ENCODE peak calls at places on chromosome 9, in eight cellular contexts. J is lower leg skin, H is stomach, A is transverse colon, S is spleen, E is GM12878, P is adrenal gland, L is NB4. O is an unnamed sample.

GRCh38 chr9:113636165-113636564 is 172.6 kb downstream of the RGS3 start:
- DNase-seq in J (peak; percentile 76), H (no peak), A (no peak), S (peak; percentile 52), E (no peak), P (no peak), L (peak; percentile 60), O (no peak)

GRCh38 chr9:38068616-38068865 is 486 bp downstream of the SHB start:
- DNase-seq in J (no peak), H (peak; percentile 46), A (peak; percentile 35), S (no peak), E (no peak), P (peak; percentile 41), L (peak; percentile 58), O (peak; percentile 61)

GRCh38 chr9:38339087-38339486 is 53.4 kb upstream of the ALDH1B1 start:
- DNase-seq in J (no peak), H (no peak), A (no peak), S (no peak), E (peak; percentile 31), P (peak; percentile 83), L (peak; percentile 29), O (no peak)

GRCh38 chr9:135078361-135078821 is 9.1 kb upstream of the OLFM1 start:
- DNase-seq in J (peak; percentile 62), H (peak; percentile 8), A (peak; percentile 1), S (no peak), E (no peak), P (no peak), L (no peak), O (no peak)

GRCh38 chr9:109192732-109193361 is 25.8 kb upstream of the FRRS1L start:
- DNase-seq in J (peak; percentile 52), H (peak; percentile 68), A (peak; percentile 48), S (no peak), E (no peak), P (peak; percentile 66), L (peak; percentile 52), O (no peak)

GRCh38 chr9:70003786-70004185 is 39.9 kb upstream of the MAMDC2 start:
- DNase-seq in J (no peak), H (no peak), A (no peak), S (no peak), E (no peak), P (no peak), L (no peak), O (no peak)

GRCh38 chr9:68974431-68974830 is 39.5 kb downstream of the PRKACG start:
- DNase-seq in J (no peak), H (no peak), A (no peak), S (no peak), E (peak; percentile 84), P (no peak), L (no peak), O (no peak)

GRCh38 chr9:119272500-119273211 is 96.6 kb downstream of the BRINP1 start:
- DNase-seq in J (no peak), H (no peak), A (no peak), S (no peak), E (no peak), P (no peak), L (no peak), O (no peak)

GRCh38 chr9:127794001-127794791 is 8.4 kb downstream of the CDK9 start:
- DNase-seq in J (no peak), H (peak; percentile 66), A (no peak), S (no peak), E (no peak), P (peak; percentile 52), L (no peak), O (no peak)
- TF ChIP-seq POLR2A in J (no peak), H (no peak), A (no peak), S (no peak), E (peak; percentile 67), P (no peak), L (peak; percentile 7), O (no peak)

DNA sequence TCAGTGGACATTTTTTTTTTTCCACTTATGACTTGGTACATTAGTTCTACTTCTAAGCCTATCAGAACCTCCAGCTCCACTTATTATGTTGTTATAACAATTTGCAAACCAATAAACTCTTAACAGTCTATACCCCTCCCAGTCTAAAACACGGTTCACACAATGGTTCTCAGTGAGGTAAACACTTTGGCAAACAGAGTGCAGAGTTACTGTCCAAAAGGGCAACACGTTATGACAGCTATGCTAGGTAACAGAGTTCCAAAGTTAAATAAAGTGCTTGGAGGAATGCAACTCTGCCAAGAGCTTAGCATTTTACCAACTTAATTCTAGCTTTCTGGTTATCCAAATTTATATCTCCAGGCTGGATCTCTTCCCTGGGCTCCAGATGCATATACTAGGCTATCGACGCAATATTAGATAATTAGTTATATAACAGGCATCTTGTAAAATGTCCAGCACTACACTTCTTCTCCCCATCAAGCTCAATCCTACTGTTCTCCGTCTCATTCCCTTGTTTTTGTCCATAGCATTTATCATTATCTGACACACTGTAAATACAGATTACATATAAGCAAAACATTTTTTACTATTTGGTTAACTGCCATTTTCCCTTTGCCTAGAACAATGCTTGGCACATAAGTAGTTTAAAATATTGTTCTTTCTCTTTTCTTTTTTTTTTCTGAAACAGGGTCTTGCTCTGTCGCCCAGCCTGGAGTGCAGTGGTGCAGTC is 14.3 kb downstream of the FNBP1 start:
- DNase-seq in J (no peak), H (no peak), A (no peak), S (no peak), E (no peak), P (no peak), L (no peak), O (peak; percentile 68)
- TF ChIP-seq POLR2A in J (no peak), H (no peak), A (no peak), S (no peak), E (peak; percentile 22), P (no peak), L (no peak), O (no peak)

GRCh38 chr9:21801683-21802417 is 586 bp upstream of the MTAP start:
- DNase-seq in J (peak; percentile 93), H (peak; percentile 75), A (peak; percentile 74), S (peak; percentile 89), E (no peak), P (peak; percentile 79), L (no peak), O (peak; percentile 9)
- TF ChIP-seq POLR2A in J (no peak), H (no peak), A (no peak), S (no peak), E (no peak), P (no peak), L (no peak), O (no peak)

DNA sequence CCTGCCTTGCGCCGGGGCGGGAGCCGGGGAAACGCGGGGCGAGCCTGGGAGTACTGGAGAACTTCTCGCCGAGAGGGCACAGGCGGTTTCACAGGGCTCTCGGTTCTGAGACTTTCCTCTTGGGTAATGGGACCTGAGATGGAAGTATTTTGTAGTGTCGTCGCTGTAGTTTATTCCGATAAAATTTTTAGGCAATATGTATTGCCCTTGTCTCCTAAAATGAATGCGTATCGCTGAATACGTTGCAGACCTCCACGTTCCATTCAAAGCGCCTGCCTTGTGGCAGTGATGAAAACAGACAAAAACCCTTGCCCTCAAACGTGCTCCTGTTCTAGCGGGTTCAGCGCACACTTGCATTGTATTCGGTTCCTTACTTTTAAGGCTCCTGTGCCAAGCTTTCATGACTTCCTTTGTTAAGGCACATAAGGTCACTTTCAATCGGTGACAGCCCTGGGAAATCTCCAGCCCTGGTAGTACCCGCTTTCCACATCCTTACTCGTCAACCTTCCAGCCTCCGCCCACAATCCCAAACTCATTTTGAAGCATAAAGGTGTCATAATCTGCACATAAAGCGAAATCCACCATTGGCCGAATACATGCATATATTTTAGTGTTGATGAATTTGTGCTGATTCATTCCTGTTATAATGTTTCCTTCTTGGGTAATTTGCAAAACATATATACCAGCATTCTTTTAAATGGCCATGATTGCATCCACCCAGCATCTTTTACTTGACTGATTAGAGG is 694 bp downstream of the RMI1 start:
- DNase-seq in J (no peak), H (peak; percentile 55), A (peak; percentile 59), S (no peak), E (no peak), P (peak; percentile 67), L (peak; percentile 72), O (peak; percentile 64)
- TF ChIP-seq POLR2A in J (no peak), H (no peak), A (no peak), S (no peak), E (no peak), P (peak; percentile 46), L (no peak), O (no peak)

O was measured in endothelial cell of umbilical vein.